ENCODE peak calls at places on chromosomes 1 and 21, in seven cellular contexts. R is BJ, M is GM23338, A is Peyer's patch, N is IMR-90, D is astrocyte, G is fibroblast of lung. S is an unnamed sample.

GRCh38 chr1:198520524-198521254 is 19.8 kb downstream of the ATP6V1G3 start:
- DNase-seq in D (peak), G (no peak), N (no peak), M (peak), R (no peak), A (no peak), S (no peak)

GRCh38 chr1:224488806-224489584 is 54.4 kb upstream of the WDR26 start:
- DNase-seq in A (no peak), G (peak), D (peak), M (peak), N (peak), R (no peak), S (peak)

GRCh38 chr1:242017580-242018233 is 18.8 kb upstream of the MAP1LC3C start:
- DNase-seq in A (peak), N (peak), D (peak), G (peak), M (peak), R (no peak), S (peak)

GRCh38 chr1:183043872-183044859 is 20.9 kb downstream of the LAMC1 start:
- DNase-seq in N (peak), M (no peak), D (peak), A (no peak), R (peak), G (peak), S (peak)

GRCh38 chr1:223011230-223011856 is 131.7 kb downstream of the TLR5 start:
- DNase-seq in D (peak), A (no peak), R (no peak), N (no peak), M (no peak), G (no peak), S (no peak)

GRCh38 chr1:62229932-62230331 is 35.3 kb downstream of the L1TD1 start:
- DNase-seq in G (no peak), R (no peak), D (no peak), N (no peak), M (no peak), A (no peak), S (no peak)

GRCh38 chr1:20732588-20733360 is at the start of gene SH2D5:
- DNase-seq in M (peak), G (peak), N (peak), R (peak), A (peak), D (peak), S (peak)

GRCh38 chr1:17831619-17832018 is 76.5 kb downstream of the ACTL8 start:
- DNase-seq in A (no peak), D (peak), N (peak), M (peak), G (peak), R (no peak), S (peak)

GRCh38 chr1:114135806-114136205 is 17.9 kb downstream of the SYT6 start:
- DNase-seq in G (no peak), M (no peak), D (no peak), A (no peak), N (no peak), R (no peak), S (no peak)

GRCh38 chr21:39867198-39867650 is at the start of gene PCP4:
- DNase-seq in N (no peak), G (peak), R (no peak), M (peak), D (no peak), A (no peak), S (no peak)

GRCh38 chr1:91555821-91556531 is 55.3 kb downstream of the CDC7 start:
- DNase-seq in A (no peak), R (peak), M (no peak), G (peak), N (peak), D (peak), S (peak)

GRCh38 chr21:14842641-14843040 is 222.2 kb downstream of the NRIP1 start:
- DNase-seq in N (no peak), A (no peak), R (no peak), M (no peak), D (no peak), G (no peak), S (peak)

GRCh38 chr1:63936276-63936675 is 162.5 kb downstream of the ROR1 start:
- DNase-seq in A (no peak), D (peak), G (no peak), R (no peak), N (no peak), M (no peak), S (no peak)

GRCh38 chr1:224481601-224482000 is 47.0 kb upstream of the WDR26 start:
- DNase-seq in N (no peak), M (no peak), A (no peak), D (no peak), G (no peak), R (no peak), S (no peak)

GRCh38 chr1:46197551-46198025 is 646 bp downstream of the POMGNT1 start:
- DNase-seq in R (no peak), N (no peak), M (peak), A (no peak), G (no peak), D (no peak), S (no peak)

GRCh38 chr1:154891452-154891851 is 21.4 kb upstream of the KCNN3 start:
- DNase-seq in A (no peak), R (no peak), N (no peak), D (no peak), M (no peak), G (no peak), S (no peak)

GRCh38 chr1:4636186-4636585 is 18.2 kb upstream of the AJAP1 start:
- DNase-seq in N (no peak), A (no peak), R (no peak), M (no peak), D (no peak), G (no peak), S (no peak)

GRCh38 chr21:29301703-29302102 is 3.0 kb downstream of the BACH1 start:
- DNase-seq in A (no peak), G (no peak), D (no peak), M (no peak), N (no peak), R (no peak), S (no peak)
- H3K4me3 ChIP-seq in A (peak), G (peak), D (peak), M (peak), N (peak), R (peak), S (peak)

GRCh38 chr1:57423135-57424131 is at the start of gene DAB1:
- DNase-seq in M (peak), R (no peak), D (peak), G (peak), A (no peak), N (peak), S (peak)

GRCh38 chr1:57422271-57423134 is 1.4 kb downstream of the DAB1 start:
- DNase-seq in D (peak), A (no peak), G (peak), R (no peak), N (peak), M (peak), S (peak)

GRCh38 chr1:57421366-57421765 is 2.5 kb downstream of the DAB1 start:
- DNase-seq in R (no peak), N (no peak), D (no peak), G (peak), M (peak), A (no peak), S (peak)

DNA sequence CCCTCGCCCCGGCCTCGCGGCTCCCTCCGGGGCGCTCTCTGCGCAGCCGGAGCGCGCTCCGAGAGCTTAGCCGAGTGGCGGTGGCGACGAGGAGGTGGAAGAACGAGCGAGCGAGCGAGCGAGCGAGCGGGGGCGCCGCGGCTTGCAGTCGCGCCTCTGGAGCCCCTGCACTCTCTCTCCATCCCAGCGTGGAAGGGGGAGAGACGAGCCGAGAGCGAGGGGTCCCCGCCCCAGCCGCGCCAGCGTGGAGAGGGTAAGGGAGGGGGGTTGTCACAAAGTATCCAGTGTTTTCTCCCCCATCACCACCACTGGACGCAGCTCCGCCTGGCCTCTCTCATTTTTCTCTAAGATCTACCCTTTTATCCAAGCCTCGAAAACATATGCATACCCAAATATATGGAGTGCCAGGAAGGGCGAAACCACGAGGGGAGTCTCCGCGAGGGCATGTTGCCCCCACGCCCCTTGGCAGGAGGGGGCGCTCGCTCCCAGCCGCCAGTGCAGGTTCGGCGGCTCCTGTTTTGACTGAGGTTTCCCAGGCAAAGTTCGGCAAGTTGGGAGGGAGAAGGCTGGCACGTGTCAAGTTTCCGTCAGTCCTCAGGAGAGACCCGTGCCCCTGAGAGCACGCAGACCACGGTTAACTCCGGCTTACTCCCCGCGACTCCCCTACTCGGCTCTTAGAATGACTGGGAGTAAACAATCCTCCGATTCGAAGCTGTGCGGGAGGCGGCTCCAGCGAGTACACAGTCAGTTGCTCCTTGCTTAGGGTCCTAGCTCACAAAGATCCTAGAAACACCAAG is 569 bp upstream of the DAB1 start:
- DNase-seq in G (peak), D (peak), R (no peak), A (no peak), M (peak), N (peak), S (peak)
- TF ChIP-seq CTCF in G (peak), D (peak), R (peak), A (no peak), M (peak), N (peak), S (peak)

GRCh38 chr1:38941093-38941492 is 537 bp downstream of the RHBDL2 start:
- DNase-seq in A (no peak), G (no peak), D (no peak), R (no peak), N (no peak), M (no peak), S (no peak)
- H3K4me3 ChIP-seq in A (peak), G (peak), D (peak), R (peak), N (peak), M (peak), S (peak)

GRCh38 chr1:160780398-160780755 is 15.6 kb upstream of the LY9 start:
- DNase-seq in N (no peak), D (no peak), G (no peak), M (no peak), R (no peak), A (no peak), S (no peak)

GRCh38 chr1:160781129-160781808 is 14.7 kb upstream of the LY9 start:
- DNase-seq in N (no peak), G (no peak), A (no peak), M (no peak), R (no peak), D (no peak), S (no peak)

GRCh38 chr1:160777486-160778089 is 18.4 kb upstream of the LY9 start:
- DNase-seq in A (peak), D (no peak), N (no peak), R (no peak), G (no peak), M (peak), S (peak)

GRCh38 chr1:160778976-160779375 is 17.0 kb upstream of the LY9 start:
- DNase-seq in D (no peak), A (no peak), R (no peak), N (no peak), M (no peak), G (no peak), S (no peak)

GRCh38 chr1:160779662-160780397 is 16.1 kb upstream of the LY9 start:
- DNase-seq in G (no peak), D (no peak), A (no peak), R (no peak), N (no peak), M (peak), S (no peak)
- TF ChIP-seq CTCF in G (peak), D (no peak), A (no peak), R (peak), N (peak), M (peak), S (peak)

GRCh38 chr1:26155370-26156284 is 3.3 kb upstream of the FAM110D start:
- DNase-seq in A (no peak), G (no peak), D (no peak), M (peak), N (no peak), R (no peak), S (no peak)
- H3K4me3 ChIP-seq in A (peak), G (no peak), D (no peak), M (peak), N (no peak), R (no peak), S (no peak)

GRCh38 chr1:68225781-68226180 is 6.5 kb downstream of the WLS start:
- DNase-seq in G (peak), R (no peak), D (peak), N (peak), M (no peak), A (no peak), S (peak)
- TF ChIP-seq CTCF in G (no peak), R (no peak), D (no peak), N (no peak), M (no peak), A (no peak), S (no peak)

GRCh38 chr1:101653482-101653946 is 343.2 kb downstream of the OLFM3 start:
- DNase-seq in N (peak), D (no peak), R (no peak), G (peak), M (peak), A (no peak), S (peak)
- H3K4me3 ChIP-seq in N (no peak), D (no peak), R (no peak), G (no peak), M (no peak), A (no peak), S (no peak)

GRCh38 chr1:30779294-30780071 is 21.9 kb upstream of the LAPTM5 start:
- DNase-seq in N (peak), A (peak), D (no peak), R (peak), G (peak), M (peak), S (peak)
- TF ChIP-seq CTCF in N (peak), A (peak), D (peak), R (peak), G (peak), M (peak), S (peak)

GRCh38 chr1:53583903-53584210 is 124.7 kb downstream of the DMRTB1 start:
- DNase-seq in R (no peak), D (no peak), N (no peak), M (no peak), A (no peak), G (no peak), S (no peak)

GRCh38 chr1:53581476-53581875 is 122.3 kb downstream of the DMRTB1 start:
- DNase-seq in N (no peak), G (no peak), A (no peak), R (no peak), D (no peak), M (no peak), S (no peak)

GRCh38 chr1:53584446-53585102 is 125.4 kb downstream of the DMRTB1 start:
- DNase-seq in M (no peak), G (no peak), A (no peak), N (no peak), D (no peak), R (no peak), S (no peak)

GRCh38 chr1:53582211-53583020 is 123.2 kb downstream of the DMRTB1 start:
- DNase-seq in A (no peak), R (no peak), D (no peak), N (no peak), G (peak), M (no peak), S (no peak)

GRCh38 chr1:53583021-53583902 is 124.1 kb downstream of the DMRTB1 start:
- DNase-seq in M (no peak), A (no peak), N (peak), G (peak), R (peak), D (no peak), S (peak)
- H3K4me3 ChIP-seq in M (no peak), A (no peak), N (no peak), G (no peak), R (no peak), D (no peak), S (no peak)